ENCODE peak calls at places on chromosome 15, in seven cellular contexts. Z is right atrium auricular region; Y is GM23338; X is A673; L is naive thymus-derived CD4-positive, alpha-beta T cell; A is WERI-Rb-1; H is tibial nerve. K is an unnamed sample.
A peak's percentile ranks its signal among the peaks of the same experiment; 100 is the strongest.

GRCh38 chr15:72231847-72232461 is 964 bp upstream of the PKM start:
- DNase-seq in Z (no peak), Y (peak; percentile 74), X (peak; percentile 70), L (peak; percentile 72), A (no peak), H (peak; percentile 20), K (peak; percentile 60)

GRCh38 chr15:45088801-45089711 is 24.9 kb downstream of the DUOX2 start:
- DNase-seq in Z (no peak), Y (no peak), X (no peak), L (no peak), A (peak; percentile 39), H (no peak), K (no peak)

GRCh38 chr15:94168250-94168649 is 63.1 kb upstream of the MCTP2 start:
- DNase-seq in Z (no peak), Y (peak; percentile 70), X (no peak), L (no peak), A (no peak), H (no peak), K (no peak)

GRCh38 chr15:51830279-51830806 is 890 bp downstream of the TMOD3 start:
- DNase-seq in Z (peak; percentile 62), Y (peak; percentile 80), X (peak; percentile 87), L (peak; percentile 22), A (no peak), H (peak; percentile 28), K (no peak)

GRCh38 chr15:64857421-64857820 is 15.7 kb downstream of the PLEKHO2 start:
- DNase-seq in Z (no peak), Y (no peak), X (no peak), L (no peak), A (no peak), H (no peak), K (peak; percentile 82)

GRCh38 chr15:65731926-65732325 is 60.2 kb downstream of the DENND4A start:
- DNase-seq in Z (no peak), Y (no peak), X (no peak), L (no peak), A (no peak), H (no peak), K (no peak)

GRCh38 chr15:80275946-80276345 is 23.9 kb upstream of the CTXND1 start:
- DNase-seq in Z (no peak), Y (no peak), X (no peak), L (no peak), A (no peak), H (no peak), K (no peak)

GRCh38 chr15:70246623-70247200 is 149.0 kb upstream of the TLE3 start:
- DNase-seq in Z (no peak), Y (no peak), X (no peak), L (no peak), A (no peak), H (no peak), K (no peak)

GRCh38 chr15:74775132-74775562 is 6.7 kb upstream of the CSK start:
- DNase-seq in Z (no peak), Y (no peak), X (no peak), L (no peak), A (no peak), H (no peak), K (no peak)

GRCh38 chr15:44186724-44187123 is 8.3 kb downstream of the FRMD5 start:
- DNase-seq in Z (no peak), Y (no peak), X (no peak), L (no peak), A (no peak), H (no peak), K (no peak)

GRCh38 chr15:46961795-46962194 is 755.5 kb upstream of the SEMA6D start:
- DNase-seq in Z (no peak), Y (peak; percentile 21), X (peak; percentile 0), L (no peak), A (no peak), H (no peak), K (no peak)

GRCh38 chr15:85763157-85763556 is 31.6 kb downstream of the KLHL25 start:
- DNase-seq in Z (no peak), Y (no peak), X (no peak), L (no peak), A (no peak), H (no peak), K (no peak)

GRCh38 chr15:56356616-56357015 is 8.6 kb upstream of the TEX9 start:
- DNase-seq in Z (no peak), Y (no peak), X (peak; percentile 33), L (no peak), A (no peak), H (no peak), K (no peak)

GRCh38 chr15:26711445-26711844 is 61.4 kb downstream of the GABRB3 start:
- DNase-seq in Z (no peak), Y (peak; percentile 47), X (no peak), L (no peak), A (no peak), H (no peak), K (no peak)

GRCh38 chr15:92448370-92448769 is 54.7 kb downstream of the ST8SIA2 start:
- DNase-seq in Z (no peak), Y (no peak), X (no peak), L (no peak), A (no peak), H (no peak), K (no peak)

GRCh38 chr15:22831473-22831872 is 7.0 kb upstream of the NIPA2 start:
- DNase-seq in Z (no peak), Y (no peak), X (no peak), L (no peak), A (no peak), H (no peak), K (no peak)

GRCh38 chr15:50315814-50316630 is 39.0 kb downstream of the GABPB1 start:
- DNase-seq in Z (no peak), Y (peak; percentile 62), X (peak; percentile 56), L (peak; percentile 40), A (no peak), H (no peak), K (peak; percentile 23)

DNA sequence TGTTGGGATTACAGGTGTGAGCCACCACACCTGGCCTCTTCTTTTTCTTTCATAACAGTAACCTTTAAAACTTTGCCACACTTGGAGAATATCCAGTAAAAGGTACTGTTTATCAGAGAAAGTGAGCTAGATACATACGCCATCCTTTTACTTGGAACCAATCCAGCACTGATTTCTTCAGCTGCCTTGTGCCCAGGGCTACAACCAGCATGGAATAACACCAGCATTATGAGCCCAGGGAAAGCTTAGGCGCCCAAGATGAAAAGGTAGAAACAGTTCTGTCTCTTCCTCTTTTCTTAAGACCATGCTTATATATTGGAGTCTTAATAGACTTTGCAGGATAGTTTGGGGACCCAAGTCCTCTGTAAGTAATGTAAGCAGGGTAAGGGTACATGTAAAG is 8.4 kb downstream of the SKIC8 start:
- DNase-seq in Z (no peak), Y (no peak), X (no peak), L (no peak), A (no peak), H (no peak), K (no peak)
- H3K27ac ChIP-seq in Z (no peak overlapping the region), Y (no peak overlapping the region), X (no peak overlapping the region), L (no peak overlapping the region), A (no peak overlapping the region), H (no peak overlapping the region), K (no peak overlapping the region)

DNA sequence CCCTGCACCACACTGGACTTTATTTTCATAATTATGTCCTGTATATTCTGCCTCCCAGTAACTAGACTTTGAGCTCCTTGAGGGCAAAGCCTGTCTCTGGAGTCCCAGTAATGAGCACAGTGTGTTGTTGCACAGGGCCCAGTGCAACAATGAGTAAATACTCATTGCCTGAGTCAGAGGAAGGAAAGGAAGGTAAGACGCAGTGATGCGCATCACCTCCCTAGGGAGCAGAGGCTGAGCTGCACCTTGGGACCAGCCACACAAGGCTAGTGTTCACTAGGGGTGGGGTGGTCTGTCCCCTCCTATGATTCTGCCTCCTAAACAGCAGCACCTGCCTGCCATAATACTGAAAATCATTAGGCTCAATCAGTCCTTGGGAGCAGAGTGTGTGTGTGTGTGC is 86.6 kb upstream of the ADAMTSL3 start:
- DNase-seq in Z (no peak), Y (no peak), X (no peak), L (no peak), A (no peak), H (no peak), K (no peak)
- H3K27ac ChIP-seq in Z (no peak overlapping the region), Y (no peak overlapping the region), X (no peak overlapping the region), L (no peak overlapping the region), A (no peak overlapping the region), H (no peak overlapping the region), K (no peak overlapping the region)

DNA sequence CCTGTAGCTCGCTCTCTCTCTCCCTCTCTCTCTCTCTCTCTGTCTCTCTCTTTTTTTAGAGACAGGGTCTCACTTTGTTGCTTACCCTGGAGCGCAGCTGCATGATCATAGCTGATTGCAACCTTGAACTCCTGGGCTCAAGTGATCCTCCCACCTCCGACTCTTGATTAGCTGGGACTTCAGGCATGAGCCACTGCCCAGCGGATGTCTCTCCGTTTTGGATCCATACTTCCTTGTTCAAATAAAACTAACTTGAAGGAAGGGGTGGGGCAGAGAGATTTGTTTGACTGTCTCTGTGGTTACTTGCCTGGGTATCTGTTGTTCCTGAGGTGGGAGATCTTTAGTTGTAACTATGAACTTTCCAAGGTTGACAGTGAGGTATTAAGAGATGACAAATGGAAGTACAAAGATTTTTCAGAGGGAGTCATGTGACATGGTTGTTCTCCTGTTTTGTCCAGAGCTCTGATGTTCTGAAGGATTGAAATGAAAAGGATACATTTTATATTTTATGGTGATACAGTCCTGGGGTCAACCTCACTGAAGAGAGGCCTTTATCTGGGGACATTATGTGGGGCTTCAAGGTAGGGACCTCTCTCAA is 47.0 kb downstream of the STARD9 start:
- DNase-seq in Z (no peak), Y (no peak), X (no peak), L (no peak), A (no peak), H (no peak), K (no peak)
- H3K27ac ChIP-seq in Z (no peak overlapping the region), Y (no peak overlapping the region), X (no peak overlapping the region), L (no peak overlapping the region), A (no peak overlapping the region), H (no peak overlapping the region), K (no peak overlapping the region)

DNA sequence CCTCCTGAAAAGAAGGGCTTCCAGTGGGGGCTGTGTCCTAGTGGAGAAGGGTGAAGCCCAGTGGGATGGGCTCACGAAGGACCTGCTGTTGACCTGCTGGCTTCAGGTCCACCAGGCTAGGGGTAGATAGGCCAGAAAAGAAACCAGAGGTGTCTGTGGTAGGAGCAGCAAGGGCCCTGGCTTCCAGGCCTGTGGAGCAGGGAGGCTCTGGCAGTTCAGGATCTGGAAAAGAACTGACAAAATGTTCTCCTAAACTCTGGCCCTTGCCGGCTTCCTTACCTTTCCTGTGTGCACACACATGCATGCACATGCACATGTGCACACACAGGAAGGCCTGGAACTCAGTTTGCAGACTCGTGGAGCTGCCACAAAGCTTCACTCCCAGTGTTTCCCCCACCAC is 49.7 kb downstream of the ABHD2 start:
- DNase-seq in Z (no peak), Y (no peak), X (no peak), L (no peak), A (no peak), H (no peak), K (no peak)
- H3K27ac ChIP-seq in Z (peak overlapping the region; percentile 91), Y (no peak overlapping the region), X (no peak overlapping the region), L (no peak overlapping the region), A (no peak overlapping the region), H (peak overlapping the region; percentile 68), K (no peak overlapping the region)

K was measured in foreskin keratinocyte.